ENCODE peak calls at places on chromosomes 11 and 22, in four cellular contexts. One of them, this sample, is unnamed.

GRCh38 chr11:11842426-11843008 is 745 bp downstream of the USP47 start:
- DNase-seq in thoracic aorta: no peak
- DNase-seq in lung: peak
- DNase-seq in pancreas: no peak
- DNase-seq in this sample: no peak

GRCh38 chr11:28581286-28582242 is 473.4 kb downstream of the METTL15 start:
- DNase-seq in thoracic aorta: no peak
- DNase-seq in pancreas: no peak
- DNase-seq in lung: no peak
- DNase-seq in this sample: no peak

GRCh38 chr11:108538022-108538424 is 39.8 kb upstream of the POGLUT3 start:
- DNase-seq in pancreas: no peak
- DNase-seq in lung: peak
- DNase-seq in thoracic aorta: no peak
- DNase-seq in this sample: no peak

GRCh38 chr11:13667245-13667644 is 1.2 kb upstream of the FAR1 start:
- DNase-seq in lung: no peak
- DNase-seq in pancreas: no peak
- DNase-seq in thoracic aorta: no peak
- DNase-seq in this sample: no peak

GRCh38 chr11:121328213-121328966 is 35.8 kb downstream of the SC5D start:
- DNase-seq in lung: no peak
- DNase-seq in pancreas: no peak
- DNase-seq in thoracic aorta: no peak
- DNase-seq in this sample: peak

GRCh38 chr11:44944181-44944852 is 6.4 kb downstream of the TP53I11 start:
- DNase-seq in pancreas: no peak
- DNase-seq in thoracic aorta: no peak
- DNase-seq in lung: no peak
- DNase-seq in this sample: no peak

GRCh38 chr22:26586556-26587325 is 3.2 kb downstream of the TPST2 start:
- DNase-seq in thoracic aorta: no peak
- DNase-seq in lung: no peak
- DNase-seq in pancreas: no peak
- DNase-seq in this sample: no peak

GRCh38 chr22:23067691-23068090 is 2.6 kb upstream of the GNAZ start:
- DNase-seq in pancreas: no peak
- DNase-seq in lung: no peak
- DNase-seq in thoracic aorta: no peak
- DNase-seq in this sample: peak

GRCh38 chr11:100942016-100942415 is 187.6 kb downstream of the PGR start:
- DNase-seq in lung: no peak
- DNase-seq in thoracic aorta: no peak
- DNase-seq in pancreas: no peak
- DNase-seq in this sample: no peak

GRCh38 chr11:111299111-111300026 is 1.0 kb downstream of the POU2AF3 start:
- DNase-seq in pancreas: peak
- DNase-seq in thoracic aorta: no peak
- DNase-seq in lung: peak
- DNase-seq in this sample: peak

GRCh38 chr11:65506770-65507485 is 8.1 kb downstream of the MALAT1 start:
- DNase-seq in thoracic aorta: no peak
- DNase-seq in lung: no peak
- DNase-seq in pancreas: peak
- DNase-seq in this sample: no peak

GRCh38 chr11:33997473-33998347 is 53.8 kb upstream of the CAPRIN1 start:
- DNase-seq in thoracic aorta: no peak
- DNase-seq in lung: no peak
- DNase-seq in pancreas: no peak
- DNase-seq in this sample: no peak

GRCh38 chr22:50299724-50300619 is 7.5 kb downstream of the PLXNB2 start:
- DNase-seq in thoracic aorta: no peak
- DNase-seq in pancreas: peak
- DNase-seq in lung: no peak
- DNase-seq in this sample: no peak

GRCh38 chr11:17544181-17544622 is at the start of gene USH1C:
- DNase-seq in thoracic aorta: no peak
- DNase-seq in pancreas: peak
- DNase-seq in lung: no peak
- DNase-seq in this sample: no peak

GRCh38 chr11:119424775-119425174 is 1.8 kb upstream of the THY1 start:
- DNase-seq in pancreas: no peak
- DNase-seq in thoracic aorta: no peak
- DNase-seq in lung: no peak
- DNase-seq in this sample: no peak

GRCh38 chr11:19747634-19748280 is 35.1 kb downstream of the NAV2 start:
- DNase-seq in thoracic aorta: no peak
- DNase-seq in lung: no peak
- DNase-seq in pancreas: no peak
- DNase-seq in this sample: no peak

GRCh38 chr11:93291889-93292288 is 38.7 kb upstream of the DEUP1 start:
- DNase-seq in lung: no peak
- DNase-seq in pancreas: no peak
- DNase-seq in thoracic aorta: no peak
- DNase-seq in this sample: no peak

GRCh38 chr11:128470081-128470480 is 117.3 kb downstream of the ETS1 start:
- DNase-seq in pancreas: no peak
- DNase-seq in lung: no peak
- DNase-seq in thoracic aorta: no peak
- DNase-seq in this sample: no peak

GRCh38 chr22:49155809-49156580 is 671.7 kb downstream of the BRD1 start:
- DNase-seq in pancreas: no peak
- DNase-seq in lung: no peak
- DNase-seq in thoracic aorta: no peak
- DNase-seq in this sample: no peak

GRCh38 chr11:36455658-36456111 is 54.4 kb downstream of the TRAF6 start:
- DNase-seq in pancreas: no peak
- DNase-seq in thoracic aorta: peak
- DNase-seq in lung: no peak
- DNase-seq in this sample: no peak

GRCh38 chr11:40293655-40294342 is 1165.7 kb downstream of the LRRC4C start:
- DNase-seq in lung: peak
- DNase-seq in thoracic aorta: no peak
- DNase-seq in pancreas: peak
- DNase-seq in this sample: no peak

GRCh38 chr22:33923660-33924246 is 3.5 kb upstream of the LARGE1 start:
- DNase-seq in pancreas: peak
- DNase-seq in thoracic aorta: peak
- DNase-seq in lung: peak
- DNase-seq in this sample: no peak

GRCh38 chr22:24952837-24953293 is 349 bp downstream of the KIAA1671 start:
- DNase-seq in thoracic aorta: no peak
- DNase-seq in lung: peak
- DNase-seq in pancreas: no peak
- DNase-seq in this sample: no peak

GRCh38 chr11:19025799-19026406 is 34.6 kb downstream of the MRGPRX2 start:
- DNase-seq in lung: no peak
- DNase-seq in thoracic aorta: no peak
- DNase-seq in pancreas: no peak
- DNase-seq in this sample: no peak

GRCh38 chr11:4644233-4644632 is 451 bp downstream of the OR51E1 start:
- DNase-seq in thoracic aorta: no peak
- DNase-seq in pancreas: no peak
- DNase-seq in lung: no peak
- DNase-seq in this sample: no peak

GRCh38 chr11:64859542-64860414 is 15.3 kb upstream of the CDC42BPG start:
- DNase-seq in pancreas: no peak
- DNase-seq in thoracic aorta: no peak
- DNase-seq in lung: no peak
- DNase-seq in this sample: no peak

GRCh38 chr11:131833371-131833770 is 463.0 kb downstream of the NTM start:
- DNase-seq in pancreas: no peak
- DNase-seq in thoracic aorta: no peak
- DNase-seq in lung: no peak
- DNase-seq in this sample: no peak

GRCh38 chr11:285021-285893 is 3.7 kb upstream of the PGGHG start:
- DNase-seq in thoracic aorta: no peak
- DNase-seq in pancreas: peak
- DNase-seq in lung: no peak
- DNase-seq in this sample: no peak

GRCh38 chr22:33328789-33329296 is 270.7 kb upstream of the SYN3 start:
- DNase-seq in thoracic aorta: no peak
- DNase-seq in pancreas: no peak
- DNase-seq in lung: no peak
- DNase-seq in this sample: no peak

GRCh38 chr22:39661842-39662676 is 91.5 kb downstream of the CACNA1I start:
- DNase-seq in thoracic aorta: no peak
- DNase-seq in pancreas: peak
- DNase-seq in lung: no peak
- DNase-seq in this sample: no peak

GRCh38 chr11:115132829-115133228 is 371.4 kb downstream of the CADM1 start:
- DNase-seq in thoracic aorta: no peak
- DNase-seq in lung: no peak
- DNase-seq in pancreas: no peak
- DNase-seq in this sample: no peak

GRCh38 chr11:128451651-128452470 is 135.5 kb downstream of the ETS1 start:
- DNase-seq in thoracic aorta: no peak
- DNase-seq in lung: peak
- DNase-seq in pancreas: peak
- DNase-seq in this sample: no peak

GRCh38 chr11:2269601-2270321 is 627 bp downstream of the ASCL2 start:
- DNase-seq in thoracic aorta: no peak
- DNase-seq in lung: peak
- DNase-seq in pancreas: peak
- DNase-seq in this sample: peak
- TF ChIP-seq CTCF in thoracic aorta: no peak
- TF ChIP-seq CTCF in lung: peak
- TF ChIP-seq CTCF in pancreas: no peak
- TF ChIP-seq CTCF in this sample: no peak

GRCh38 chr11:125925247-125925740 is 20.6 kb upstream of the VSIG10L2 start:
- DNase-seq in lung: no peak
- DNase-seq in pancreas: no peak
- DNase-seq in thoracic aorta: no peak
- DNase-seq in this sample: peak
- TF ChIP-seq CTCF in lung: no peak
- TF ChIP-seq CTCF in pancreas: no peak
- TF ChIP-seq CTCF in thoracic aorta: no peak
- TF ChIP-seq CTCF in this sample: no peak

GRCh38 chr11:106327134-106327533 is 249.7 kb downstream of the AASDHPPT start:
- DNase-seq in lung: no peak
- DNase-seq in pancreas: no peak
- DNase-seq in thoracic aorta: no peak
- DNase-seq in this sample: no peak

GRCh38 chr11:106321601-106322000 is 244.1 kb downstream of the AASDHPPT start:
- DNase-seq in pancreas: no peak
- DNase-seq in lung: no peak
- DNase-seq in thoracic aorta: no peak
- DNase-seq in this sample: no peak

GRCh38 chr11:106326087-106326486 is 248.6 kb downstream of the AASDHPPT start:
- DNase-seq in thoracic aorta: no peak
- DNase-seq in pancreas: no peak
- DNase-seq in lung: no peak
- DNase-seq in this sample: no peak

GRCh38 chr11:106322111-106322510 is 244.6 kb downstream of the AASDHPPT start:
- DNase-seq in lung: no peak
- DNase-seq in pancreas: no peak
- DNase-seq in thoracic aorta: no peak
- DNase-seq in this sample: no peak
- TF ChIP-seq CTCF in lung: no peak
- TF ChIP-seq CTCF in pancreas: no peak
- TF ChIP-seq CTCF in thoracic aorta: no peak
- TF ChIP-seq CTCF in this sample: no peak

GRCh38 chr11:67253872-67254624 is 12.2 kb upstream of the GRK2 start:
- DNase-seq in pancreas: no peak
- DNase-seq in thoracic aorta: no peak
- DNase-seq in lung: no peak
- DNase-seq in this sample: no peak

GRCh38 chr11:67254768-67255167 is 11.5 kb upstream of the GRK2 start:
- DNase-seq in thoracic aorta: no peak
- DNase-seq in pancreas: no peak
- DNase-seq in lung: no peak
- DNase-seq in this sample: no peak

GRCh38 chr11:67255864-67256263 is 10.4 kb upstream of the GRK2 start:
- DNase-seq in lung: no peak
- DNase-seq in pancreas: no peak
- DNase-seq in thoracic aorta: no peak
- DNase-seq in this sample: no peak

GRCh38 chr11:67255353-67255752 is 10.9 kb upstream of the GRK2 start:
- DNase-seq in pancreas: no peak
- DNase-seq in lung: no peak
- DNase-seq in thoracic aorta: no peak
- DNase-seq in this sample: no peak

DNA sequence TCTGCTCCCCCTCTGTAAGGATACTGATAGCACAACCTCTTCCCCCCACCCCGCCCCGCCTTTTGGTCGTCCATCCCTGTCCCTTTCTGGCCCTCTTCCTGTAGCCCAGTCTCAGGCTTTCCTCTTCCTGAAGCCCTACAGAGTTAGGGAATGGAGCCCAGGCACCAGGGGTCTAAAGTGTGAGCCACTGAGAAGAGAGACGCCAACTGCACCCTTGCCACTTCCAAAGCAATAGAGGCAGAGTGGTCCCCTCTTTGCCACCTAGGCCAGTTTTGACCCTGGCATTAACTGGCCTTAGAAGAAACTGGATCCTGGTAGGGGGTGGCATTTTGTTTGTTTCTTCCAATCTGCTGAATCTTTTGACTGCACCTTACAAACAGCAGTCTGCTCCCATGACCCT is 9.8 kb upstream of the GRK2 start:
- DNase-seq in pancreas: no peak
- DNase-seq in thoracic aorta: no peak
- DNase-seq in lung: no peak
- DNase-seq in this sample: no peak
- TF ChIP-seq CTCF in pancreas: no peak
- TF ChIP-seq CTCF in thoracic aorta: no peak
- TF ChIP-seq CTCF in lung: no peak
- TF ChIP-seq CTCF in this sample: no peak

GRCh38 chr11:117953029-117953671 is 23.9 kb upstream of the TMPRSS13 start:
- DNase-seq in lung: peak
- DNase-seq in pancreas: no peak
- DNase-seq in thoracic aorta: no peak
- DNase-seq in this sample: no peak

GRCh38 chr11:117946842-117947526 is 17.8 kb upstream of the TMPRSS13 start:
- DNase-seq in lung: peak
- DNase-seq in pancreas: peak
- DNase-seq in thoracic aorta: peak
- DNase-seq in this sample: peak

GRCh38 chr11:117949062-117949461 is 19.9 kb upstream of the TMPRSS13 start:
- DNase-seq in thoracic aorta: no peak
- DNase-seq in lung: peak
- DNase-seq in pancreas: no peak
- DNase-seq in this sample: no peak

GRCh38 chr11:117950999-117951961 is 22.1 kb upstream of the TMPRSS13 start:
- DNase-seq in thoracic aorta: no peak
- DNase-seq in lung: peak
- DNase-seq in pancreas: no peak
- DNase-seq in this sample: peak

DNA sequence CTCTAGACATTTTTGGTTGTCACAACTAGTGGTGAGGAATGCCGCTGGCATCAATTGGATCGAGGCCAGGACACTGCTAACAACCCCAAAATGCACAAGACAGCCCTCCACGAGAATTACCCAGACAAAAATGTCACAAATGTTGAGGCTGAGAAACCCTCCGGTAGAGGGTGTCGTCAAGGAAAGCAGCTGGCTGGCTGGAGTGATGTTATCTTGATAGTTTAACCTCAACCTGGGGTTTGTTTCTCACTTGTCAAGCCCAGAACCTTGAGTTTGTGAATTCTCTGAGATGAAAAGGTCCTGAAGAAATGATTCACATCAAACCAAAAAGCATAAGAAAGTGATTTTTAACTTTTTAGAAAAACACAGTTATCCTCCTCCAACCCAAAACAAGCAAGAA is 21.1 kb upstream of the TMPRSS13 start:
- DNase-seq in pancreas: no peak
- DNase-seq in thoracic aorta: no peak
- DNase-seq in lung: peak
- DNase-seq in this sample: peak
- TF ChIP-seq CTCF in pancreas: no peak
- TF ChIP-seq CTCF in thoracic aorta: no peak
- TF ChIP-seq CTCF in lung: no peak
- TF ChIP-seq CTCF in this sample: no peak

This sample was measured in esophagus muscularis mucosa.